ENCODE peak calls at places on chromosomes 7 and 10, in four cellular contexts. W is fibroblast of lung, G is glutamatergic neuron, K is NB4. V is an unnamed sample.

GRCh38 chr10:133128126-133129081 is 31.6 kb upstream of the KNDC1 start:
- DNase-seq in W (no peak), G (no peak), K (no peak), V (no peak)

GRCh38 chr10:73262105-73262730 is 9.8 kb upstream of the MRPS16 start:
- DNase-seq in W (peak), G (no peak), K (peak), V (no peak)

GRCh38 chr10:79375321-79376077 is 28.2 kb downstream of the PPIF start:
- DNase-seq in W (no peak), G (no peak), K (peak), V (no peak)

GRCh38 chr7:35280854-35281253 is 27.0 kb upstream of the TBX20 start:
- DNase-seq in W (no peak), G (no peak), K (no peak), V (no peak)

GRCh38 chr10:69742928-69743602 is 58.6 kb upstream of the COL13A1 start:
- DNase-seq in W (peak), G (peak), K (peak), V (no peak)

GRCh38 chr7:39299695-39300094 is 266.5 kb upstream of the YAE1 start:
- DNase-seq in W (no peak), G (no peak), K (no peak), V (no peak)

GRCh38 chr10:18583575-18584270 is 67.7 kb downstream of the NSUN6 start:
- DNase-seq in W (peak), G (no peak), K (peak), V (no peak)

GRCh38 chr10:79129361-79129997 is 60.7 kb downstream of the ZMIZ1 start:
- DNase-seq in W (peak), G (peak), K (peak), V (no peak)

GRCh38 chr7:151451156-151451555 is 11.2 kb upstream of the CRYGN start:
- DNase-seq in W (no peak), G (no peak), K (no peak), V (no peak)

GRCh38 chr10:79910836-79911235 is 38.1 kb downstream of the SFTPD start:
- DNase-seq in W (no peak), G (no peak), K (no peak), V (no peak)

GRCh38 chr10:62095341-62096071 is 173.1 kb downstream of the RTKN2 start:
- DNase-seq in W (peak), G (no peak), K (no peak), V (no peak)

GRCh38 chr10:27679369-27679897 is 66.2 kb downstream of the MKX start:
- DNase-seq in W (no peak), G (no peak), K (no peak), V (no peak)

GRCh38 chr10:14556285-14556956 is 218.3 kb downstream of the FAM107B start:
- DNase-seq in W (peak), G (no peak), K (peak), V (no peak)

GRCh38 chr7:55065511-55066229 is 46.9 kb downstream of the EGFR start:
- DNase-seq in W (peak), G (no peak), K (peak), V (no peak)

GRCh38 chr7:96598421-96598820 is 111.2 kb downstream of the SEM1 start:
- DNase-seq in W (no peak), G (no peak), K (no peak), V (no peak)

GRCh38 chr7:30556854-30557644 is 37.6 kb upstream of the GARS1 start:
- DNase-seq in W (no peak), G (peak), K (no peak), V (no peak)

GRCh38 chr7:86437951-86438450 is 205.7 kb upstream of the GRM3 start:
- DNase-seq in W (no peak), G (no peak), K (no peak), V (no peak)

GRCh38 chr10:18214692-18215563 is 74.7 kb downstream of the CACNB2 start:
- DNase-seq in W (peak), G (peak), K (peak), V (peak)

DNA sequence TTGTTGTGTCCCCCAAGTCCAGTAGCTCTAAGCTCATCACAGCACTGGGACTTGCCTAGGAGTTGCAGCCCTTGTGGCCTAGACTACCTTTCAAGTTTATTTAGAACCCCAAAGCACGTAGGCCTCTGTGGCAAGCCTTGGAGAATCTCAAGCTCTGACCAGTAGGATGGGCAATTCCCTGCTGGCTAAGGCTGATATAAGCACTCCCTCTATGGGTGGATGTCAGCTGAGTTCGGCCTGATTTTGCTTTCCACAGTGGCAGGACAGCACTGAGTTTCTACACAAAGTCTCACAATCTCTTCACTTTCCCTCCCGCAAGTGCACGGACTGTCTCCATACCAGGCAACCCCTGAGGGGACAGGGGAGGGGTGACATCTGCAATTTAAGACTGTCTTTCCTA is 886.4 kb upstream of the LRRN3 start:
- DNase-seq in W (peak), G (peak), K (peak), V (no peak)
- TF ChIP-seq CTCF in W (peak), G (peak), K (peak), V (peak)

GRCh38 chr7:129993275-129993674 is 40.5 kb upstream of the UBE2H start:
- DNase-seq in W (no peak), G (no peak), K (no peak), V (no peak)
- TF ChIP-seq CTCF in W (no peak), G (no peak), K (no peak), V (no peak)

GRCh38 chr10:85646312-85646711 is 720.3 kb downstream of the GRID1 start:
- DNase-seq in W (no peak), G (no peak), K (no peak), V (no peak)
- TF ChIP-seq CTCF in W (no peak), G (no peak), K (no peak), V (no peak)

DNA sequence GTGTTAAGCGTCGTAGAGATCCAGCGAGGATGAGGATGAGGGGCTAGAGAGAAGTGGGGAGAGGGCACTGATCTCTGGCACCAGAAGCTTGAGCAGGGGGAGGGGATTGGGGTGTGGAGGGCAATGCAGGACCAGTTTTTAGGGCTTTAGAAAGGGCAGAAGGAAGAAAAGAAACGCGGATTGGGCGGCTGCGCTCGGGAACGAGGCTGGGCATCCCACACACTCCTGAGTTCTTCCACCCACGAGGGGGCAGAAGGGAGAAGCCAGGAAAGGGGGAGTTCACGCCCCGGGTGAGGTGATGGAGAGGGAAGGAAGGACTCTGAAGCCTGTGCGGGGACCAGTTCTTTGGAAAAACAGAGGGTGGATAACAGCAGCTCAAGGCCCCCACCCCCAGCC is 6.1 kb upstream of the VGF start:
- DNase-seq in W (no peak), G (no peak), K (no peak), V (no peak)
- TF ChIP-seq CTCF in W (peak), G (no peak), K (peak), V (peak)

GRCh38 chr7:157136372-157136771 is 2.4 kb upstream of the UBE3C start:
- DNase-seq in W (peak), G (no peak), K (peak), V (no peak)
- TF ChIP-seq CTCF in W (peak), G (no peak), K (peak), V (no peak)

GRCh38 chr7:4959356-4959755 is 369 bp upstream of the MMD2 start:
- DNase-seq in W (no peak), G (no peak), K (no peak), V (no peak)

GRCh38 chr7:4959881-4960280 is 894 bp upstream of the MMD2 start:
- DNase-seq in W (no peak), G (no peak), K (no peak), V (no peak)

GRCh38 chr7:4957847-4958476 is 1.0 kb downstream of the MMD2 start:
- DNase-seq in W (no peak), G (no peak), K (peak), V (no peak)

GRCh38 chr7:4958477-4959301 is at the start of gene MMD2:
- DNase-seq in W (no peak), G (peak), K (no peak), V (peak)

DNA sequence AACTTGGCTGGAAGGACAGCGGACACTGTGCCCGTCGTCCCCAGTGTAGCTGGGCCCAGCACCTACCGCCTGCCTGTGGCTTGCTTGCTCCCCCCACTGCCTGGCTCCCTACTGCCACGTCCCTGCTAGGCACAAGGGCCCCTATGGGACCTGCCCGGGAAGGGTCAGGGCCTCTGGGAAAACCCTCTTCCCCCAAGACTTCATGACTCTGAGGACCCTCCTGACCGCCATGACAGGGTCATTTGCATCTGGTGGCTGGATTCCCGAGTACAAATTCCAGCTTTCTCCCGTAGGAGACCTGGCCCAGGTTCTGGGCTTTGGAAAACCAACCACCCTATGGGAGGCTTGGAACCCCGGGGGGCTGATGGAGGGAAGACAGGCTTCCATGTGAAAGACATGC is 1.4 kb upstream of the MMD2 start:
- DNase-seq in W (no peak), G (no peak), K (no peak), V (no peak)
- TF ChIP-seq CTCF in W (no peak), G (no peak), K (peak), V (no peak)

DNA sequence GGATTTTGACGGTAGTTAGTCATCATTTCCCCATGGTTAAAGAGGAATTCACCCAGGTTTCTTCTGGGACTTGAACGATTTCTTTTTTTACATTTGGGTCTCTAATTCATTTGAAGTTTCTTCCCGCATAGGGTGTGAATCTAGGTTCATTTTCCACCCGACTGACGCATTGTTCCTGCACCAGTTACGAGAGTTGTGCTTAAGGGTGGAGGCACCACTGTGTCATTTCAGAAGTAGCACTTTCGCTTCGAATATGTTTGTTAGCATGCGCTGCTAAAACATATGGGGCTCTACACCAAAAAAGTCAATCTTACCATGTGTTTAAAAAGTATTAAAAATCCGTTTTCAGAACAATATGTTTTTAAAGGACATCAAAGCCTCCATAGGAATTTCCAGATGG is 140.3 kb downstream of the VIPR2 start:
- DNase-seq in W (no peak), G (no peak), K (no peak), V (no peak)
- TF ChIP-seq CTCF in W (no peak), G (no peak), K (no peak), V (no peak)

GRCh38 chr10:116899626-116900025 is 50.3 kb downstream of the ENO4 start:
- DNase-seq in W (no peak), G (no peak), K (no peak), V (no peak)
- TF ChIP-seq CTCF in W (no peak), G (no peak), K (no peak), V (no peak)

GRCh38 chr10:110857265-110858158 is 14.2 kb upstream of the PDCD4 start:
- DNase-seq in W (peak), G (no peak), K (peak), V (no peak)
- TF ChIP-seq CTCF in W (no peak), G (no peak), K (no peak), V (no peak)

DNA sequence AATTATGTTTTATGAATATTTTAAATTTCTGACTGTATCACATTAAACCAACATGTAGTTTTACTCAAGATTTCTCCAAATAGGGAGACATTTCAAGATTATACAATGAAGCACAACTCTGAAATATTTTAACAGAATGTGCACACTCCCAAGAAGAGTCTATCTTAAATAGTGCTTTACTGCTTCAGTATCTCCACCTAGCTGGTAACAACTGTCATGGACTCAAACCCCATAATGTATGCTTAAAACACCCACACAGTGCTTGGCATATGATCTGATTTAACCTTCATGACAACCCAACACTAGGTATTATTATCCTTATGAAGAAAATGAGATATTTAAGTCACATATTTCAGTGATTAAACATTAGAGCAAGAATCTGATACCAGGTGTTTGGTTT is 45.9 kb downstream of the ASZ1 start:
- DNase-seq in W (no peak), G (no peak), K (no peak), V (no peak)
- TF ChIP-seq CTCF in W (no peak), G (no peak), K (no peak), V (no peak)

V was measured in D721Med.